ENCODE peak calls at places on chromosomes 2 and 18, in eight cellular contexts. J is activated CD4-positive, alpha-beta T cell treated with anti-CD3 and anti-CD28 coated beads, Interleukin-2, amount 50 U/mL, for 1 hour; C is NCI-H1105 treated with DMSO at 0.1 percent for 48 hours; K is NCI-H1092 treated with DMSO at 0.1 percent for 48 hours; Q is stromal cell of bone marrow; X is NCI-H2029 treated with DMSO at 0.1 percent for 48 hours; W is astrocyte; S is stimulated activated CD4-positive, alpha-beta T cell treated with anti-CD3 and anti-CD28 coated beads, Interleukin-2, amount 100 ng/mL, for 24 hours. L is an unnamed sample.

GRCh38 chr18:23629444-23629946 is 33.2 kb downstream of the ANKRD29 start:
- DNase-seq in J (no peak), C (no peak), K (peak; percentile 59), Q (no peak), X (peak; percentile 66), W (no peak), S (no peak), L (no peak)

GRCh38 chr2:10810175-10811161 is 2.1 kb downstream of the PDIA6 start:
- DNase-seq in J (no peak), C (no peak), K (no peak), Q (no peak), X (no peak), W (peak; percentile 35), S (no peak), L (peak; percentile 99)

GRCh38 chr2:30631051-30631671 is 176.1 kb downstream of the CAPN13 start:
- DNase-seq in J (no peak), C (no peak), K (no peak), Q (no peak), X (no peak), W (peak; percentile 75), S (no peak), L (no peak)

GRCh38 chr18:72075040-72075439 is 469.1 kb downstream of the CBLN2 start:
- DNase-seq in J (no peak), C (no peak), K (no peak), Q (no peak), X (no peak), W (no peak), S (no peak), L (no peak)

GRCh38 chr2:204726831-204727230 is 181.6 kb downstream of the PARD3B start:
- DNase-seq in J (no peak), C (no peak), K (no peak), Q (no peak), X (no peak), W (no peak), S (no peak), L (no peak)

GRCh38 chr18:42614619-42615293 is 500.7 kb downstream of the RIT2 start:
- DNase-seq in J (no peak), C (peak; percentile 40), K (peak; percentile 96), Q (peak; percentile 6), X (peak; percentile 99), W (peak; percentile 20), S (no peak), L (no peak)

GRCh38 chr18:41972067-41973000 is 17.3 kb downstream of the PIK3C3 start:
- DNase-seq in J (no peak), C (no peak), K (no peak), Q (no peak), X (no peak), W (peak; percentile 72), S (no peak), L (no peak)

GRCh38 chr2:62956646-62957045 is 94.0 kb upstream of the OTX1 start:
- DNase-seq in J (no peak), C (no peak), K (no peak), Q (no peak), X (no peak), W (no peak), S (no peak), L (peak; percentile 77)

GRCh38 chr2:158172719-158173118 is 71.0 kb downstream of the UPP2 start:
- DNase-seq in J (no peak), C (no peak), K (no peak), Q (no peak), X (no peak), W (no peak), S (no peak), L (no peak)

GRCh38 chr2:31522742-31523141 is 58.0 kb downstream of the SRD5A2 start:
- DNase-seq in J (no peak), C (peak; percentile 71), K (peak; percentile 2), Q (no peak), X (no peak), W (peak; percentile 3), S (no peak), L (no peak)

GRCh38 chr2:233280114-233280693 is 27.4 kb upstream of the SAG start:
- DNase-seq in J (no peak), C (no peak), K (no peak), Q (no peak), X (no peak), W (no peak), S (no peak), L (no peak)

GRCh38 chr18:63677490-63678225 is 16.0 kb upstream of the SERPINB3 start:
- DNase-seq in J (no peak), C (no peak), K (no peak), Q (peak; percentile 30), X (no peak), W (no peak), S (no peak), L (no peak)

GRCh38 chr2:37585982-37586621 is 85.3 kb downstream of the CDC42EP3 start:
- DNase-seq in J (peak; percentile 63), C (no peak), K (no peak), Q (peak; percentile 95), X (no peak), W (peak; percentile 98), S (peak; percentile 74), L (no peak)

GRCh38 chr2:100274566-100275199 is 47.6 kb downstream of the LONRF2 start:
- DNase-seq in J (no peak), C (no peak), K (no peak), Q (no peak), X (no peak), W (no peak), S (no peak), L (no peak)

GRCh38 chr2:105712981-105713596 is 31.6 kb upstream of the NCK2 start:
- DNase-seq in J (no peak), C (no peak), K (no peak), Q (no peak), X (no peak), W (peak; percentile 58), S (no peak), L (no peak)

GRCh38 chr18:11175266-11175947 is 26.0 kb upstream of the PIEZO2 start:
- DNase-seq in J (no peak), C (no peak), K (no peak), Q (peak; percentile 31), X (no peak), W (peak; percentile 74), S (no peak), L (no peak)

GRCh38 chr2:173982918-173983317 is 17.7 kb upstream of the SP3 start:
- DNase-seq in J (no peak), C (peak; percentile 86), K (peak; percentile 35), Q (peak; percentile 68), X (no peak), W (no peak), S (no peak), L (peak; percentile 97)

GRCh38 chr2:12701786-12702660 is 14.7 kb upstream of the TRIB2 start:
- DNase-seq in J (no peak), C (no peak), K (no peak), Q (peak; percentile 57), X (no peak), W (peak; percentile 84), S (peak; percentile 45), L (no peak)

GRCh38 chr2:236892721-236893120 is 193.0 kb upstream of the COPS8 start:
- DNase-seq in J (no peak), C (peak; percentile 55), K (no peak), Q (no peak), X (no peak), W (no peak), S (no peak), L (peak; percentile 54)

GRCh38 chr18:14970027-14970426 is 222.1 kb downstream of the ANKRD30B start:
- DNase-seq in J (no peak), C (no peak), K (no peak), Q (peak; percentile 75), X (no peak), W (no peak), S (no peak), L (no peak)

GRCh38 chr2:33672389-33672788 is 73.3 kb upstream of the FAM98A start:
- DNase-seq in J (no peak), C (no peak), K (no peak), Q (no peak), X (no peak), W (no peak), S (no peak), L (no peak)

GRCh38 chr2:124162256-124162655 is 137.2 kb downstream of the CNTNAP5 start:
- DNase-seq in J (no peak), C (no peak), K (no peak), Q (no peak), X (no peak), W (no peak), S (no peak), L (no peak)

L was measured in NCI-H1694 treated with DMSO at 0.1 percent for 48 hours.